ENCODE peak calls at places on chromosome 19, in four cellular contexts. K is stimulated activated CD4-positive, alpha-beta T cell treated with anti-CD3 and anti-CD28 coated beads, Interleukin-4, amount 100 ng/mL, for 48 hours; X is iris pigment epithelial cell; J is SK-N-DZ. M is an unnamed sample.

GRCh38 chr19:18340990-18341868 is 831 bp downstream of the PGPEP1 start:
- DNase-seq in K (peak), J (no peak), X (peak), M (peak)

GRCh38 chr19:16185925-16186234 is 670 bp downstream of the FAM32A start:
- DNase-seq in J (no peak), K (no peak), X (no peak), M (no peak)

GRCh38 chr19:13060233-13060963 is 42.3 kb downstream of the LYL1 start:
- DNase-seq in K (no peak), J (no peak), X (no peak), M (peak)

GRCh38 chr19:1079566-1080111 is 12.7 kb downstream of the ARHGAP45 start:
- DNase-seq in X (no peak), K (peak), J (peak), M (no peak)

GRCh38 chr19:54399189-54399588 is 16.1 kb upstream of the TTYH1 start:
- DNase-seq in X (no peak), J (no peak), K (no peak), M (no peak)

GRCh38 chr19:54521022-54521859 is 18.6 kb downstream of the LAIR2 start:
- DNase-seq in K (no peak), X (no peak), J (no peak), M (no peak)

GRCh38 chr19:19554074-19555023 is 16.3 kb downstream of the CILP2 start:
- DNase-seq in J (no peak), K (peak), X (peak), M (no peak)

GRCh38 chr19:44848805-44849457 is 2.8 kb downstream of the NECTIN2 start:
- DNase-seq in J (no peak), X (peak), K (no peak), M (no peak)

GRCh38 chr19:3184847-3185481 is 766 bp upstream of the NCLN start:
- DNase-seq in J (no peak), X (peak), K (peak), M (no peak)

GRCh38 chr19:46021531-46022041 is 1.3 kb downstream of the PGLYRP1 start:
- DNase-seq in J (no peak), X (no peak), K (no peak), M (no peak)

GRCh38 chr19:412356-413355 is 3.7 kb upstream of the C2CD4C start:
- DNase-seq in J (peak), X (peak), K (no peak), M (peak)

GRCh38 chr19:19420570-19421301 is 15.3 kb downstream of the GATAD2A start:
- DNase-seq in X (no peak), K (no peak), J (no peak), M (no peak)

GRCh38 chr19:2254052-2254872 is 2.0 kb downstream of the JSRP1 start:
- DNase-seq in K (no peak), X (no peak), J (no peak), M (peak)

GRCh38 chr19:6602729-6603114 is 11.8 kb upstream of the CD70 start:
- DNase-seq in J (no peak), K (no peak), X (no peak), M (no peak)

GRCh38 chr19:46471116-46471733 is at the start of gene PNMA8A:
- DNase-seq in K (no peak), X (peak), J (peak), M (peak)

GRCh38 chr19:30328096-30328495 is 44.1 kb upstream of the ZNF536 start:
- DNase-seq in J (no peak), K (no peak), X (no peak), M (no peak)

GRCh38 chr19:30281903-30282302 is 90.3 kb upstream of the ZNF536 start:
- DNase-seq in K (no peak), X (no peak), J (no peak), M (no peak)

GRCh38 chr19:17296278-17296677 is 6.9 kb downstream of the ABHD8 start:
- DNase-seq in X (peak), K (no peak), J (no peak), M (no peak)

GRCh38 chr19:46426506-46427162 is 2.1 kb downstream of the PNMA8C start:
- DNase-seq in X (peak), J (peak), K (peak), M (peak)

GRCh38 chr19:47509973-47510372 is 4.9 kb downstream of the NAPA start:
- DNase-seq in K (no peak), X (no peak), J (no peak), M (no peak)

GRCh38 chr19:16210168-16210567 is 12.5 kb downstream of the AP1M1 start:
- DNase-seq in K (no peak), J (no peak), X (no peak), M (no peak)

GRCh38 chr19:30249911-30250310 is 122.3 kb upstream of the ZNF536 start:
- DNase-seq in X (no peak), K (no peak), J (no peak), M (no peak)

M was measured in progenitor cell of endocrine pancreas.